ENCODE peak calls at places on chromosomes 11 and 22, in seven cellular contexts. Q is OCI-LY7; I is CD4-positive, CD25-positive, alpha-beta regulatory T cell; O is substantia nigra; N is IMR-90; K is brain microvascular endothelial cell; L is cardiac muscle cell. W is an unnamed sample.

GRCh38 chr11:121889168-121889567 is 226.8 kb downstream of the BLID start:
- DNase-seq in I (no peak), L (no peak), Q (no peak), K (no peak), N (peak; percentile 41), O (no peak), W (no peak)

GRCh38 chr11:44946268-44946667 is 4.4 kb downstream of the TP53I11 start:
- DNase-seq in Q (no peak), K (no peak), L (no peak), I (no peak), O (no peak), N (no peak), W (no peak)

GRCh38 chr22:27107824-27108223 is 450.4 kb downstream of the MIAT start:
- DNase-seq in O (no peak), K (peak; percentile 97), N (peak; percentile 94), Q (no peak), L (peak; percentile 96), I (no peak), W (no peak)

GRCh38 chr22:37258810-37259472 is 14.9 kb upstream of the RAC2 start:
- DNase-seq in K (no peak), N (no peak), Q (no peak), I (no peak), O (no peak), L (no peak), W (no peak)

GRCh38 chr11:5336331-5336730 is 7.0 kb downstream of the OR51B5 start:
- DNase-seq in L (peak; percentile 3), Q (no peak), N (peak; percentile 76), I (no peak), O (no peak), K (peak; percentile 49), W (no peak)

GRCh38 chr11:697811-698311 is 2.2 kb downstream of the TMEM80 start:
- DNase-seq in I (no peak), Q (no peak), O (no peak), L (no peak), N (peak; percentile 76), K (peak; percentile 48), W (no peak)

GRCh38 chr11:27183672-27184457 is 143.2 kb downstream of the BBOX1 start:
- DNase-seq in K (peak; percentile 53), L (peak; percentile 82), I (peak; percentile 3), O (peak; percentile 2), N (peak; percentile 72), Q (peak; percentile 64), W (peak; percentile 4)

GRCh38 chr11:92775277-92775676 is 194.2 kb upstream of the MTNR1B start:
- DNase-seq in K (no peak), O (no peak), I (no peak), Q (no peak), L (no peak), N (no peak), W (no peak)

GRCh38 chr22:29689872-29690213 is 30.0 kb upstream of the CABP7 start:
- DNase-seq in N (peak; percentile 55), I (no peak), L (peak; percentile 67), K (peak; percentile 22), Q (peak; percentile 31), O (peak; percentile 59), W (peak; percentile 33)

DNA sequence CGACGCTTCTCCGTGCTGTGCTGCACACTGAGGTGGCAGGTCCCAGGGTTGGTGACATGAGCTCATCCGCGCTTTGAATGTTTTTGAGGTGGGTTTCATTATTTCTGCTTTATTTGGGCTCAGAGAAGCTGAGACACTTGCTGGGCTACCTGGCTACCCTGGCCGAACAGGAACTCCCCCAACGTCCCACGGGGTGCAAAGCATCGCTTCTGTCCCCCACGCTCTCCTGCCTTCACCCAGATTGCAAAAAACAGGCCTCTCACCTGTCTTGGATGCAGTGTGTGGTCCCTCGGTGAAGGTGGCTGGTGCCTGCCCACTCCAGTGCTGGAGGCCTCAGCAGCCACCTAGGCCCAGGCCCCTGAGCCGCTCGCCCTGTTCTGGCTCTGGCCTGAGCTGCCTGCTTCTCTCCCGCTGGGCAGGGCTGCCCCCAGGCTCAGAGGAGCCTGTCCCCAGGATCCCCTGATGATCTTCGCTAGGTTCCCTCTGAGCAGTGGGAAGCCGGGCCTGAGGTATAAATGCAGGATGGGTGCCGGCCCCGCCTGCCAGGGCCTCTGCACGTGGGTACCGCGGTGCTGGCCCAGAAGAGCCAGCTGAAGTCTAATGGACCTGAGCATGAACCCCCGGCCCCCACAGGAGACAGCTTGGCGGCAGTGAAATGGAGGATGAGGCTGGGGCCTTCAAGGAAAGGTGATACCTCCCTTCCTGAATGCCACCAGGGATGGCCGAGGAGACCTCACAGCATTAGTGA is 15.8 kb upstream of the MRGPRD start:
- DNase-seq in Q (no peak), K (no peak), L (no peak), I (no peak), O (no peak), N (no peak), W (no peak)
- H3K27ac ChIP-seq in Q (no peak overlapping the region), K (no peak overlapping the region), L (no peak overlapping the region), I (no peak overlapping the region), O (no peak overlapping the region), N (no peak overlapping the region), W (no peak overlapping the region)

DNA sequence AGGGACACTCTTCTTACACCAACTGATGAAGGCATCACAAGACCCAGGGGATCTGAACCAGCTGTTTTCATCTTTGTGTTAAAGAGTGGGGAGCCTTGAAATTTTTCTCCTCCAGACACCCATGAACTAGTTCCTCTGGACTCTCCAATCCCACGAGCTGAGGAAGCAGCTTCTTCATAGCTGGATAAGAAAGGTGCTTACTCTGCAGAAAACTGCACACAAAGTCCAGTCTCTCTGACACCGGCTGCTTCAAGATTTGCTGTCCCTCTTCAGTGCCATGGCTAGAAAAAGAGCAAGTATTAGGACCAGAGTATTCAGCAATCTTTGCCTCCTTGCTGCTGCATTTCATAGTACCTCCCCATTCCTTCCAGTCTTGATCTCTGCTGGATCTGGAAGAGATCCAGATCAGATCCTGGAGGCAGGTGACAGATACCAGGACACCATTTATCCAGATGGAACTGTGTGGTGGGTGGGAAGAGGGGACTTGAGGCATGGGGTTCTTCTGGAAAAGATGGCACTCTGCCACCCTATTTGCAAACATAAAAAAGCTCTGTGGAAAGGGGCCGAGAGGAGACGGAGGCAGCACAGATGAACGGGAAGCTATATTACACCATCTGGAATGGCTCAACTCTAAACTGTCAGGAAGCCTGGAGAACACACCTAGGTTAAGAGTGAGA is 25.5 kb downstream of the IL18BP start:
- DNase-seq in K (no peak), N (no peak), I (no peak), Q (no peak), O (no peak), L (no peak), W (no peak)
- H3K27ac ChIP-seq in K (no peak overlapping the region), N (no peak overlapping the region), I (no peak overlapping the region), Q (no peak overlapping the region), O (peak overlapping the region; percentile 26), L (peak overlapping the region; percentile 28), W (no peak overlapping the region)

DNA sequence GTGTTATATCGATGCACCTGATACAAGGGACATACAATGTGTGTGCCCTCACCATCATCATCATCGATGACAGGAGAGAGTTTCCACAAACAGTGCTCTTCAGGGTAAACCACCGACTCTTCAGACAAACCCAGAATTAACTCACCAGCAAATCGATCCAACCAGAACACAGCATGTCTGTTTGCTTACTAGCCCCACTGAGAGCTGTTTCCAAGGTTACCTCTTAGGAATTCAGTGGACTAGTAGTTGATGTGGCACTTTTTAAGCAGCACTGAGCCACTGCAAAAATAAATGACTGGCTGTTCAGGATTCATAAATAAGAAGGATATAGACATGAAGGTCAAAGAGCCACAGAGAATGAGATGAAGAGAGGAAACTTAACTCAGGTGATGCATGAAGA is 83.1 kb downstream of the PARVA start:
- DNase-seq in L (no peak), I (no peak), K (peak; percentile 50), Q (no peak), O (no peak), N (peak; percentile 44), W (no peak)
- H3K27ac ChIP-seq in L (no peak overlapping the region), I (no peak overlapping the region), K (peak overlapping the region; percentile 33), Q (no peak overlapping the region), O (no peak overlapping the region), N (no peak overlapping the region), W (no peak overlapping the region)

DNA sequence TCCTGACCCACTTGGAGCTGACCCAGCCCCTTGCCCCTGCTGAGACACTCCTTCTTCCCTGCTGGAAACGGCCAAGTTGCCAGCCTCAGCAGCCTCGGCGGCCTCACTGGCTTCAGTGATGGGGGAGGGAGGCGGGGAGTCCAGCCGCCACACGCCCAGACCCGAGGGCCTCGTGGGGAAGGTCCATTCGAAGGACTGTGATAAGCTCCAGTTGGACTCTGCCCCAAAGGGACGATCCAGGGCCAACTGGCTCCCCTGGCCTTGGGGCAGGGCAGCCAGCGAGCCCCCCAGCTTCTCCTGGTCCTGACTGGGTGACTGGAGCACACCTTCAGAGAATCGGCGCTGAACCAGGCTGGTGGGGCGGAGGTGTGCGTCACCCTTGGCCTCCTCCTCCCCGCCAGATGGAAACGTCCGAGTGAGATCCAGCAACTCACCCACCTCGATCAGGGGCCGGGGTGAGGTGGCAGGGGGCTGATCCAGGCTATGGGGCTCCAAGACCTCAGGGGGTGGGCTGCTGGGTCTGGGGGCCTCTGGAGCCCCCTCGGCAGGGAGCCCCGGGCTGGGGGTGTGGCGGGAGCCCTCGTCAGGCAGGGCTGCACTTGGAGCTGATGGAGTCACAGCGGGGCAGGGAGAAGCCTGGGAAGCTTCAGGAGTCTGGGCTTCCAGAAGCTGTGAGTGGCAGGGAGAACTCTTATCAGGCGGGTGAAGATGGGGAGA is 11.5 kb downstream of the TNKS1BP1 start:
- DNase-seq in Q (no peak), N (no peak), L (no peak), I (no peak), O (no peak), K (no peak), W (no peak)
- H3K27ac ChIP-seq in Q (no peak overlapping the region), N (no peak overlapping the region), L (peak overlapping the region; percentile 76), I (no peak overlapping the region), O (no peak overlapping the region), K (no peak overlapping the region), W (no peak overlapping the region)

GRCh38 chr11:46436113-46436512 is 44.5 kb upstream of the CHRM4 start:
- DNase-seq in I (no peak), O (no peak), L (no peak), K (no peak), N (no peak), Q (no peak), W (no peak)
- H3K27ac ChIP-seq in I (no peak overlapping the region), O (no peak overlapping the region), L (no peak overlapping the region), K (no peak overlapping the region), N (no peak overlapping the region), Q (no peak overlapping the region), W (no peak overlapping the region)

DNA sequence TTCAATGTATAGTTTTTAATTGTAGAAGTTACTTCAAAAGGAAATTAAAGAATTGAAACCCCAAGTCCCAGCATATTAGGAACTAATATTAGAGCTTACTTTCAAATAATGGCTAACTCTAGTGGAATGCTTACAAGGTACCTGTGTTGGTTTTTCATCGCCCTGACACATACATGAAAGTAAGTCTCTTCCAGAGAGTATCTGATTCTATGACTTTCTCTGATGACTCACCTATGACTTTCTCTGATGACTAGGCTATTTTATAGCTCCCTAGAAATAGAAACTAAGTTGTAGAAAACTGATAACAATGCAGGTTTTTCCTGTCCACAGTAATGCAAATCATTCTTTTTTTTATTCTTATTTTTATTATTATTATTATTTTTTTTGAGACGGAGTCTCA is 33.6 kb upstream of the MMP7 start:
- DNase-seq in I (no peak), Q (no peak), K (no peak), O (no peak), N (peak; percentile 88), L (peak; percentile 36), W (no peak)
- H3K27ac ChIP-seq in I (no peak overlapping the region), Q (no peak overlapping the region), K (no peak overlapping the region), O (no peak overlapping the region), N (no peak overlapping the region), L (no peak overlapping the region), W (no peak overlapping the region)

DNA sequence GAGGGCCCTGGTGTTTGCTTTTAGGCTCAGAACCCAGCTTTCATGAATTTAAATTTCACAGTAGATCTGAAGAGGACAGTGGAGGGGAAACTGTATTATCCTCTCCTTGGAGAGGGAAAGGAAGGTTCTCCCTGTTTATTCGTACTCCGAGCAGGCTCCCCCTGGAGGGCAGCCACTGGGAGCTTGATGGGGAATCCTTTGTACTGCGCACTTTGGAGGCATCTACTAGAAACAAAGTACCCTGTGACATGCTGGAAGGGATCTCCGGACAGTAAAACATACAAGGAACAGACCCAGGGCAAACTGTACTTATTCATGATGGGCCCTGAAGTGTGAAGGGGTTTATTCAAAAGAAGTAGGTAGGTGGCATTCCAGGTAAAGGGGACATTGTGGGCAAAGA is 27.2 kb downstream of the NAV2 start:
- DNase-seq in O (no peak), Q (no peak), K (no peak), L (peak; percentile 39), N (peak; percentile 13), I (no peak), W (no peak)
- H3K27ac ChIP-seq in O (peak overlapping the region; percentile 33), Q (no peak overlapping the region), K (no peak overlapping the region), L (no peak overlapping the region), N (no peak overlapping the region), I (no peak overlapping the region), W (no peak overlapping the region)